ENCODE peak calls at places on chromosomes 2 and 18, in four cellular contexts. K is activated T-cell treated with anti-CD3 and anti-CD28 coated beads for 4 hours, Y is DMS53, Z is AG10803. U is an unnamed sample.

GRCh38 chr2:230160112-230160660 is 59.6 kb downstream of the SP110 start:
- DNase-seq in K (peak), Z (peak), Y (peak), U (peak)

GRCh38 chr2:241728627-241729026 is 5.8 kb upstream of the D2HGDH start:
- DNase-seq in K (no peak), Z (no peak), Y (no peak), U (peak)

GRCh38 chr2:28707592-28707991 is 44.0 kb upstream of the PPP1CB start:
- DNase-seq in Y (no peak), Z (no peak), K (no peak), U (no peak)

GRCh38 chr2:142865924-142866323 is 11.5 kb upstream of the KYNU start:
- DNase-seq in Z (no peak), K (no peak), Y (no peak), U (no peak)

GRCh38 chr2:46277470-46278190 is 19.6 kb upstream of the EPAS1 start:
- DNase-seq in K (no peak), Y (peak), Z (no peak), U (no peak)

GRCh38 chr2:67752964-67753363 is 309.8 kb downstream of the C1D start:
- DNase-seq in Z (peak), Y (no peak), K (no peak), U (no peak)

GRCh38 chr2:218398437-218399390 is 954 bp upstream of the CTDSP1 start:
- DNase-seq in K (no peak), Y (peak), Z (peak), U (peak)

GRCh38 chr2:191910518-191910917 is 63.6 kb upstream of the CAVIN2 start:
- DNase-seq in Y (no peak), K (no peak), Z (peak), U (no peak)

GRCh38 chr2:188940171-188940570 is 34.0 kb upstream of the COL3A1 start:
- DNase-seq in Y (no peak), K (no peak), Z (peak), U (no peak)

GRCh38 chr2:216799873-216800421 is 59.9 kb downstream of the TNP1 start:
- DNase-seq in Y (no peak), Z (peak), K (no peak), U (no peak)

GRCh38 chr18:27673861-27674260 is 488.8 kb upstream of the CHST9 start:
- DNase-seq in Y (no peak), Z (no peak), K (no peak), U (no peak)

GRCh38 chr2:7539077-7539476 is 621.9 kb downstream of the RNF144A start:
- DNase-seq in Z (no peak), Y (no peak), K (no peak), U (no peak)

GRCh38 chr2:200687938-200688920 is 102.4 kb downstream of the AOX1 start:
- DNase-seq in Y (no peak), K (no peak), Z (no peak), U (no peak)

GRCh38 chr2:136214284-136214683 is 96.3 kb upstream of the CXCR4 start:
- DNase-seq in Y (no peak), Z (no peak), K (no peak), U (no peak)

GRCh38 chr18:59996370-59996966 is 96.7 kb downstream of the PMAIP1 start:
- DNase-seq in K (no peak), Z (peak), Y (peak), U (no peak)

GRCh38 chr2:16774091-16774490 is 108.5 kb upstream of the CYRIA start:
- DNase-seq in K (no peak), Z (peak), Y (no peak), U (no peak)

GRCh38 chr18:59279193-59279592 is 5.9 kb upstream of the RAX start:
- DNase-seq in Z (peak), K (no peak), Y (no peak), U (no peak)

GRCh38 chr2:201930831-201931230 is 102.8 kb upstream of the FZD7 start:
- DNase-seq in K (no peak), Y (no peak), Z (peak), U (no peak)

GRCh38 chr2:122341007-122341406 is 585.6 kb downstream of the TSN start:
- DNase-seq in Z (no peak), K (no peak), Y (peak), U (no peak)

GRCh38 chr2:603427-603826 is 73.8 kb downstream of the TMEM18 start:
- DNase-seq in Y (no peak), Z (no peak), K (no peak), U (no peak)

GRCh38 chr2:111688501-111688900 is 195.5 kb downstream of the ANAPC1 start:
- DNase-seq in Z (peak), Y (no peak), K (no peak), U (no peak)

U was measured in left lobe of liver.